ENCODE peak calls at places on chromosomes 6 and 20, in nine cellular contexts. One of them, this sample, is unnamed.

GRCh38 chr20:13147971-13148370 is 73.1 kb upstream of the ISM1 start:
- DNase-seq in A549: no peak
- DNase-seq in activated CD4-positive, alpha-beta T cell treated with anti-CD3 and anti-CD28 coated beads, Interleukin-2, amount 50 U/mL, for 24 hours: no peak
- DNase-seq in NCI-H1105: no peak
- DNase-seq in hippocampal formation: no peak
- DNase-seq in CD4-positive, alpha-beta T cell: no peak
- DNase-seq in H4: no peak
- DNase-seq in mucosa of gallbladder: no peak
- DNase-seq in H9: no peak
- DNase-seq in this sample: no peak

GRCh38 chr6:170443151-170443662 is 109.9 kb downstream of the PSMB1 start:
- DNase-seq in H9: peak
- DNase-seq in H4: no peak
- DNase-seq in mucosa of gallbladder: no peak
- DNase-seq in A549: no peak
- DNase-seq in activated CD4-positive, alpha-beta T cell treated with anti-CD3 and anti-CD28 coated beads, Interleukin-2, amount 50 U/mL, for 24 hours: no peak
- DNase-seq in CD4-positive, alpha-beta T cell: no peak
- DNase-seq in hippocampal formation: no peak
- DNase-seq in NCI-H1105: no peak
- DNase-seq in this sample: no peak

GRCh38 chr6:36590237-36590636 is 3.9 kb upstream of the SRSF3 start:
- DNase-seq in activated CD4-positive, alpha-beta T cell treated with anti-CD3 and anti-CD28 coated beads, Interleukin-2, amount 50 U/mL, for 24 hours: no peak
- DNase-seq in H9: no peak
- DNase-seq in A549: no peak
- DNase-seq in mucosa of gallbladder: no peak
- DNase-seq in NCI-H1105: no peak
- DNase-seq in hippocampal formation: no peak
- DNase-seq in H4: peak
- DNase-seq in CD4-positive, alpha-beta T cell: no peak
- DNase-seq in this sample: no peak

GRCh38 chr20:4038047-4038459 is 22.7 kb upstream of the RNF24 start:
- DNase-seq in H4: peak
- DNase-seq in hippocampal formation: no peak
- DNase-seq in CD4-positive, alpha-beta T cell: peak
- DNase-seq in H9: peak
- DNase-seq in activated CD4-positive, alpha-beta T cell treated with anti-CD3 and anti-CD28 coated beads, Interleukin-2, amount 50 U/mL, for 24 hours: peak
- DNase-seq in A549: no peak
- DNase-seq in NCI-H1105: no peak
- DNase-seq in mucosa of gallbladder: peak
- DNase-seq in this sample: peak

GRCh38 chr6:147604373-147604772 is 95.9 kb downstream of the SAMD5 start:
- DNase-seq in activated CD4-positive, alpha-beta T cell treated with anti-CD3 and anti-CD28 coated beads, Interleukin-2, amount 50 U/mL, for 24 hours: no peak
- DNase-seq in H4: peak
- DNase-seq in CD4-positive, alpha-beta T cell: no peak
- DNase-seq in A549: no peak
- DNase-seq in hippocampal formation: no peak
- DNase-seq in NCI-H1105: peak
- DNase-seq in mucosa of gallbladder: no peak
- DNase-seq in H9: no peak
- DNase-seq in this sample: no peak

GRCh38 chr6:13903399-13903798 is 21.4 kb upstream of the RNF182 start:
- DNase-seq in A549: no peak
- DNase-seq in hippocampal formation: no peak
- DNase-seq in NCI-H1105: no peak
- DNase-seq in mucosa of gallbladder: no peak
- DNase-seq in activated CD4-positive, alpha-beta T cell treated with anti-CD3 and anti-CD28 coated beads, Interleukin-2, amount 50 U/mL, for 24 hours: no peak
- DNase-seq in H9: no peak
- DNase-seq in CD4-positive, alpha-beta T cell: no peak
- DNase-seq in H4: no peak
- DNase-seq in this sample: no peak

GRCh38 chr6:70901324-70901723 is 55.5 kb downstream of the B3GAT2 start:
- DNase-seq in hippocampal formation: no peak
- DNase-seq in NCI-H1105: no peak
- DNase-seq in A549: no peak
- DNase-seq in H9: no peak
- DNase-seq in H4: no peak
- DNase-seq in activated CD4-positive, alpha-beta T cell treated with anti-CD3 and anti-CD28 coated beads, Interleukin-2, amount 50 U/mL, for 24 hours: no peak
- DNase-seq in mucosa of gallbladder: no peak
- DNase-seq in CD4-positive, alpha-beta T cell: no peak
- DNase-seq in this sample: no peak

GRCh38 chr20:51613576-51613975 is 71.1 kb upstream of the NFATC2 start:
- DNase-seq in A549: no peak
- DNase-seq in mucosa of gallbladder: no peak
- DNase-seq in H9: no peak
- DNase-seq in activated CD4-positive, alpha-beta T cell treated with anti-CD3 and anti-CD28 coated beads, Interleukin-2, amount 50 U/mL, for 24 hours: no peak
- DNase-seq in H4: no peak
- DNase-seq in hippocampal formation: no peak
- DNase-seq in CD4-positive, alpha-beta T cell: no peak
- DNase-seq in NCI-H1105: no peak
- DNase-seq in this sample: no peak